ENCODE peak calls at places on chromosome 4, in six cellular contexts. G, X, N, R, V and L are unnamed samples.
A peak's percentile ranks its signal among the peaks of the same experiment; 100 is the strongest.

GRCh38 chr4:79823148-79823763 is 249.8 kb downstream of the ANTXR2 start:
- DNase-seq in G (no peak), X (no peak), N (peak; percentile 80), R (no peak), V (no peak), L (no peak)

GRCh38 chr4:65954416-65954815 is 284.1 kb upstream of the EPHA5 start:
- DNase-seq in G (no peak), X (no peak), N (no peak), R (no peak), V (no peak), L (no peak)

GRCh38 chr4:186570193-186570996 is 15.0 kb upstream of the MTNR1A start:
- DNase-seq in G (no peak), X (no peak), N (peak; percentile 48), R (no peak), V (no peak), L (no peak)

GRCh38 chr4:155042014-155042413 is 166.4 kb upstream of the NPY2R start:
- DNase-seq in G (no peak), X (no peak), N (no peak), R (no peak), V (no peak), L (no peak)

GRCh38 chr4:14110407-14110806 is 482.9 kb upstream of the BOD1L1 start:
- DNase-seq in G (no peak), X (no peak), N (peak; percentile 63), R (no peak), V (no peak), L (no peak)

GRCh38 chr4:99389606-99390005 is 37.1 kb upstream of the ADH1C start:
- DNase-seq in G (no peak), X (no peak), N (no peak), R (no peak), V (no peak), L (no peak)

GRCh38 chr4:26076000-26076587 is 162.1 kb downstream of the SMIM20 start:
- DNase-seq in G (no peak), X (no peak), N (peak; percentile 33), R (no peak), V (no peak), L (no peak)

GRCh38 chr4:7582313-7583096 is 147.8 kb upstream of the PSAPL1 start:
- DNase-seq in G (no peak), X (no peak), N (no peak), R (no peak), V (no peak), L (no peak)

GRCh38 chr4:61254406-61254805 is 54.3 kb downstream of the ADGRL3 start:
- DNase-seq in G (no peak), X (no peak), N (no peak), R (no peak), V (no peak), L (no peak)

GRCh38 chr4:3439391-3439790 is 2.4 kb upstream of the HGFAC start:
- DNase-seq in G (no peak), X (no peak), N (no peak), R (no peak), V (no peak), L (no peak)

GRCh38 chr4:73727685-73728084 is 12.7 kb upstream of the CXCL8 start:
- DNase-seq in G (no peak), X (no peak), N (no peak), R (no peak), V (no peak), L (no peak)

GRCh38 chr4:72112514-72113156 is 80.8 kb downstream of the NPFFR2 start:
- DNase-seq in G (no peak), X (no peak), N (peak; percentile 82), R (no peak), V (no peak), L (no peak)